ENCODE peak calls at places on chromosome 14, in four cellular contexts. F, E, Z and K are unnamed samples.

GRCh38 chr14:55752580-55753365 is 172.8 kb downstream of the KTN1 start:
- DNase-seq in F (no peak), E (peak), Z (no peak), K (peak)

GRCh38 chr14:69317780-69318179 is 57.8 kb downstream of the GALNT16 start:
- DNase-seq in F (no peak), E (no peak), Z (no peak), K (no peak)

GRCh38 chr14:61444215-61444768 is 122.9 kb downstream of the PRKCH start:
- DNase-seq in F (no peak), E (no peak), Z (no peak), K (no peak)

GRCh38 chr14:35347323-35348043 is 55.3 kb downstream of the PSMA6 start:
- DNase-seq in F (peak), E (peak), Z (no peak), K (peak)

GRCh38 chr14:59583755-59584154 is 7.1 kb upstream of the CCDC175 start:
- DNase-seq in F (no peak), E (peak), Z (no peak), K (no peak)

GRCh38 chr14:23160924-23161522 is 22.4 kb downstream of the SLC7A8 start:
- DNase-seq in F (no peak), E (peak), Z (no peak), K (peak)

GRCh38 chr14:58805057-58805456 is 167.3 kb downstream of the DACT1 start:
- DNase-seq in F (peak), E (no peak), Z (no peak), K (no peak)

GRCh38 chr14:67487937-67488893 is at the start of gene TMEM229B:
- DNase-seq in F (no peak), E (no peak), Z (peak), K (no peak)

GRCh38 chr14:91400696-91401095 is 16.9 kb downstream of the CCDC88C start:
- DNase-seq in F (no peak), E (no peak), Z (no peak), K (no peak)

GRCh38 chr14:24260780-24261157 is 2.2 kb downstream of the TGM1 start:
- DNase-seq in F (no peak), E (no peak), Z (no peak), K (no peak)

GRCh38 chr14:104184911-104185499 is 46.6 kb downstream of the KIF26A start:
- DNase-seq in F (peak), E (no peak), Z (no peak), K (no peak)

GRCh38 chr14:52015411-52016030 is 26.2 kb downstream of the RTRAF start:
- DNase-seq in F (peak), E (peak), Z (no peak), K (peak)

GRCh38 chr14:98623806-98624430 is 648.1 kb downstream of the BCL11B start:
- DNase-seq in F (no peak), E (no peak), Z (no peak), K (no peak)

GRCh38 chr14:27409936-27410335 is 812.1 kb upstream of the NOVA1 start:
- DNase-seq in F (no peak), E (no peak), Z (no peak), K (no peak)

GRCh38 chr14:67994561-67994960 is 175.0 kb downstream of the RAD51B start:
- DNase-seq in F (no peak), E (no peak), Z (no peak), K (no peak)

GRCh38 chr14:79802096-79802495 is 409.2 kb downstream of the DIO2 start:
- DNase-seq in F (no peak), E (no peak), Z (no peak), K (no peak)

GRCh38 chr14:99534863-99535262 is 53.7 kb downstream of the CCNK start:
- DNase-seq in F (no peak), E (no peak), Z (no peak), K (peak)

GRCh38 chr14:61553730-61554641 is 141.3 kb upstream of the HIF1A start:
- DNase-seq in F (no peak), E (no peak), Z (no peak), K (peak)

GRCh38 chr14:51996148-51996746 is 6.9 kb downstream of the RTRAF start:
- DNase-seq in F (no peak), E (peak), Z (no peak), K (peak)

GRCh38 chr14:94423465-94424056 is 29.0 kb downstream of the SERPINA11 start:
- DNase-seq in F (peak), E (peak), Z (peak), K (peak)

GRCh38 chr14:34424488-34424887 is 37.6 kb downstream of the SPTSSA start:
- DNase-seq in F (no peak), E (no peak), Z (no peak), K (no peak)

DNA sequence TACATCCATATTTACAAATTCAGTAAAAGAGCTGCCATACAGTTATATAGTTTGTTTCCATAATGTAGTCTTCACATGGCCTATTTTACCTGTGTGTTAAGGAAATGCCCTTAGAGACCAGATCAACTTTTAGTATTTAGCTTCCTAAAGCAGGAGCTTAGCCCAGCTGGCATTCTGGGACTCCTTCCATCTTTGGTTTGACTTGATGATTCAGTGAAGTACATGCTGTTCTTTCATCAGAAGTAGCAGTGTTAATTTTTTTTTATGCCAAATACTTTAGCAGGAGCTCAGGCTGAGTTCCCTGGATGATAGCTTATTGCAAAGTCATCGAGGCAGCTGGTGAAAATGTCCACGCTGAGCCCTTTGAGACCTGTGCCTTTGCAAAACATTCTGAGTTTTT is 101.0 kb downstream of the FOXG1 start:
- DNase-seq in F (no peak), E (no peak), Z (no peak), K (no peak)
- TF ChIP-seq EZH2phosphoT487 in F (no peak), E (no peak), Z (no peak), K (no peak)

DNA sequence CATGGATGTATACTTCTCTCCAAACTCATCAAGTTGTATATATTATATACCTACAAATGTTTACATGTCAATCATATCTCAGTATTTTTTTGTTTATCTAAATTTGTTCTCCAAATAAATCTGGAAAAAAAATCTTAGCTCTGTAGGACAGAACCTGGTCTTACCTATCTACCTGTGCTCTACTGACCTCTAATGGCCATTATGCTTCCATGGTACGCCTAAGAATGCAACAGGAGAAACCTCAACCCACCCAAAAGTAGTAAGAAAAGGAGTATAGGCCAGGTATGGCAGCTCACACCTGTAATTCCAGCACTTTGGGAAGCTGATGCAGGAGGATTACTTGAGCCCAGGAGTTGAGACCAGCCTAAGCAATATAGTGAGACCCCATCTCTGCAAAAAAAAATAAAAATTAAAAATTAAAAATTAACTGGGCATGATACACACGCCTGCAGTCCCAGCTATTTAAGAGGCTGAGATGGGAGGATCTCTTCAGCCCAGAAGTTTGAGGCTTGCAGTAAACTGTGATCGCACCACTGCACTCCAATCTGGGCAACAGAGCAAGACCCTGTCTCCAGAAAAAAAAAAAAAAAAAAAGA is 8.7 kb downstream of the OR11H4 start:
- DNase-seq in F (peak), E (peak), Z (peak), K (no peak)
- TF ChIP-seq CTCF in F (peak), E (peak), Z (peak), K (peak)

GRCh38 chr14:50320279-50320678 is 8.2 kb downstream of the DMAC2L start:
- DNase-seq in F (no peak), E (no peak), Z (peak), K (no peak)

GRCh38 chr14:50319293-50319692 is 7.2 kb downstream of the DMAC2L start:
- DNase-seq in F (no peak), E (no peak), Z (no peak), K (no peak)

GRCh38 chr14:50321009-50321660 is 9.0 kb downstream of the DMAC2L start:
- DNase-seq in F (peak), E (peak), Z (peak), K (peak)

GRCh38 chr14:50319721-50320120 is 7.6 kb downstream of the DMAC2L start:
- DNase-seq in F (no peak), E (no peak), Z (no peak), K (no peak)

GRCh38 chr14:50318031-50318626 is 6.0 kb downstream of the DMAC2L start:
- DNase-seq in F (peak), E (peak), Z (no peak), K (peak)
- TF ChIP-seq EZH2phosphoT487 in F (no peak), E (no peak), Z (no peak), K (no peak)

DNA sequence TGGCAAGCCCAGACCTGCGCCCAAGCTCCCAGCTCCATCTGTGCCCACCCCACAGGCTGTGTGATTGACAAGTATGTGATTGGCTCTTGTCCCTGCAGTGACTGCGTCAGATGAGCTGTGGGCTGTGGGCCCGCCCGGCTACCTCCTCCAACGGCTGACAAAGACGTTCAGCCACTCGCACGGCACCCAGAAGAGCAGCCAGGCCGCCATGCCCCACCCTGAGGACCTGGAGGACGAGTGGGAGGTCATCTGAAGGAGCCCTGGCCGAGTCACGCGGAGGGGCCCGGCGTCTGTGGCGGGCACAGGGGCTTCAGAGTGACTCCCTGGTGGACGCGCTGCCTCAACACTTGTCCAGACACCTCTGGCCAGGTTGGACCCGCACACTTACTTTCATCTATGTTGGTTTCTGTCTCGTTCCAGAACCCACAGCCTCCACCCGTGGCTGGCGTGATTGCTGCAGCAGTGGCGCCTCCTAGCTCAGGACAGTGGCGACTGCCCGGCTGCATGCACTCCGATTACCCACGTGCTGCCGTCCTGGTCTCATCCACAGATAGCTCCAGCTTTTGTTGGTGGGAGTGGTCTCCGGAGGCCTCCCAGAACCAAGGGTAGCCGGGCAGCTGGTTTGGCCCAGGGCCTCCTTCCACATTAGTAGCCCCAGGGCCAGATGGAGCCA is 11.4 kb downstream of the ANKRD9 start:
- DNase-seq in F (peak), E (peak), Z (no peak), K (peak)
- TF ChIP-seq CTCF in F (peak), E (peak), Z (no peak), K (peak)

GRCh38 chr14:100540926-100541620 is 46.1 kb downstream of the BEGAIN start:
- DNase-seq in F (no peak), E (no peak), Z (no peak), K (no peak)

GRCh38 chr14:100539766-100540140 is 47.5 kb downstream of the BEGAIN start:
- DNase-seq in F (no peak), E (no peak), Z (no peak), K (no peak)

GRCh38 chr14:100541621-100542560 is 45.3 kb downstream of the BEGAIN start:
- DNase-seq in F (no peak), E (no peak), Z (no peak), K (no peak)

GRCh38 chr14:100539319-100539645 is 47.9 kb downstream of the BEGAIN start:
- DNase-seq in F (peak), E (no peak), Z (no peak), K (no peak)

DNA sequence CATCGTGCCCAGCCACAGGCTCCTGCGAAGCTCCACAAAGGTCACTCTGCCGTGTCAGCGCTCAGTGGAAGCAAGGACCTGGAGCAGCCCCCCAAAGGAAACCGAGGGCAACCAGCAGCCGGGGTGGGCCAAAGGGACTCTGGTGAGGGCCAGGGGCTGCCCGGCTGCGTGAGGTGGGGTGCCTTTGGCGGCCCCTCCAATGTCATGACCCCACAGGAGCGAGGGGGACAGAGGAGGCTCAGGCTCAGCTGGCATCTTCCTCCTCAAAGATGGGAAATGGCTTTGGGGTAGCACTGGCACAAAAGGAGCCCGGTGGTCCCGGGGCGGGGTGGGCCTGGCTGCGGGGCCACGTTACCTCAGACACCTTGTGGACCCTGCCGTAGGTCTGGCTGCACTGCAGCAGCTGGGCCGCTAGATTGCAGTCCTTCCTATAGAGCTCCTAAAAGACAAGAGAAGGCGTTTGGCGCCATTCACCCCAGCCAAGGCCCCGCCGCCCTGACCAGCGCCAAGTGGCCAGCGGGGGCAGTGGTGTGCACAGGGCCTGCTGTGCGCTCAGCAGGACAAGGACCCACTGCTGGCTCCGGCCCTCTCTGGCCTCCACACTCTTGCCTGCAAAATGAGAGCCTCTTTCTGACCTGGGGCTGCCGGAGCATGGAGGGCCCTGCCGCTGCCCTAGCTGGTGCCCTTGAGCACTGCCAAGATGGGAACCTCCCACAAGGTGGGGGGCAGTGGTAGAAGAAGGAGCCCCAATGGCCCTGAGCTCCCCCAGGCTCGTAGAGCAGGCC is 46.9 kb downstream of the BEGAIN start:
- DNase-seq in F (peak), E (peak), Z (no peak), K (peak)
- TF ChIP-seq EZH2phosphoT487 in F (no peak), E (no peak), Z (no peak), K (no peak)

GRCh38 chr14:105937253-105938054 is 411.1 kb downstream of the TMEM121 start:
- DNase-seq in F (no peak), E (no peak), Z (no peak), K (no peak)
- TF ChIP-seq CTCF in F (no peak), E (no peak), Z (no peak), K (no peak)

GRCh38 chr14:49863483-49864262 is 11.1 kb upstream of the NEMF start:
- DNase-seq in F (peak), E (peak), Z (no peak), K (peak)

GRCh38 chr14:49861581-49861922 is 9.0 kb upstream of the NEMF start:
- DNase-seq in F (peak), E (peak), Z (peak), K (peak)

GRCh38 chr14:49865431-49865859 is 12.9 kb upstream of the NEMF start:
- DNase-seq in F (peak), E (peak), Z (peak), K (peak)

GRCh38 chr14:49860988-49861387 is 8.4 kb upstream of the NEMF start:
- DNase-seq in F (no peak), E (no peak), Z (no peak), K (no peak)

DNA sequence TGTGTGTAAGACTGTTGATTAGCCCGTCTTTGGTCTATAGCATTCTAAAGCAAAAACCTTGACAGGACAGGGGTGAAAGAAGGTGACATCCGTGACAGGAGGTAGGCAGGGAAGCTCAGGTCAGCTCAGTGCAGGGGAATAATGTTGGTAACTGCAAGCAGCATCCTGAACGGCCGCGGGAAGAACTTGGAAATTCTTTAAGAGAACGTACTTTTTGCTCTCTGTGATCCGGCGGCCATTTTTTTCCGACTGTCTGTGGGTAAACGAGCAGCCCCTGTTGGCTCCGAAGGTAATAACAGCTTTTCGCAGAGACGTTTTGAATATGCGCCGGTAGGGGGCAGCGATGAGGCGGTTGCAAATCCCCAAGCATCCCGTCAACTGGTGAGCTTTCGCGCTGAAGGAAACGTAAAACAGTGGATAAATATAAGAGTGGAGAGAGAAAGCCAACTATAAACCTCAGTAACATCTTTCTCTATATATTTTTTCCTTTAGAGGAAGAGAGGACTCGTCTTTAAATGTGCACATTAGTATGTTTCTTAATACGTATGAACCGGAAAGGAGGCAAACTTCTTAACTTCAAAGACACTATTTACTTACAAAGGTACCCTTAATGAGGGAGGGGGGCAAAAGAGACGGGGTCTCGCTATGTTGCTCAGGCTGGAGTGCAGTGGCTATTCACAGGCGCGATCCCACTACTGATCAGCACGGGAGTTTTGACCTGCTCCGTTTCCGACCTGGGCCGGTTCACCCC is 9.5 kb upstream of the NEMF start:
- DNase-seq in F (peak), E (peak), Z (peak), K (peak)
- TF ChIP-seq EZH2phosphoT487 in F (no peak), E (no peak), Z (no peak), K (no peak)